ENCODE peak calls at places on chromosomes 5 and 9, in seven cellular contexts. V, Y, J, P, B, Q and C are unnamed samples.
A peak's percentile ranks its signal among the peaks of the same experiment; 100 is the strongest.

GRCh38 chr5:83595217-83595616 is 123.7 kb downstream of the VCAN start:
- DNase-seq in V (no peak), Y (no peak), J (no peak), P (no peak), B (no peak), Q (no peak), C (no peak)

GRCh38 chr5:16666861-16667481 is 50.2 kb upstream of the RETREG1 start:
- DNase-seq in V (peak; percentile 68), Y (peak; percentile 47), J (no peak), P (no peak), B (no peak), Q (no peak), C (no peak)

GRCh38 chr9:121976751-121977150 is 116.4 kb downstream of the TTLL11 start:
- DNase-seq in V (no peak), Y (peak; percentile 50), J (peak; percentile 72), P (no peak), B (no peak), Q (no peak), C (no peak)

GRCh38 chr9:116099821-116100220 is 53.8 kb upstream of the PAPPA start:
- DNase-seq in V (no peak), Y (peak; percentile 79), J (peak; percentile 93), P (no peak), B (no peak), Q (no peak), C (no peak)

GRCh38 chr9:13189362-13189761 is 90.1 kb downstream of the MPDZ start:
- DNase-seq in V (no peak), Y (peak; percentile 25), J (no peak), P (no peak), B (no peak), Q (no peak), C (no peak)

GRCh38 chr5:108303086-108303485 is 78.8 kb downstream of the FBXL17 start:
- DNase-seq in V (no peak), Y (no peak), J (no peak), P (no peak), B (no peak), Q (no peak), C (no peak)

GRCh38 chr9:90107021-90107771 is 502.4 kb downstream of the GADD45G start:
- DNase-seq in V (no peak), Y (no peak), J (no peak), P (no peak), B (peak; percentile 11), Q (peak; percentile 49), C (no peak)

GRCh38 chr5:2753452-2754409 is 2.3 kb upstream of the IRX2 start:
- DNase-seq in V (no peak), Y (no peak), J (no peak), P (no peak), B (no peak), Q (no peak), C (no peak)

GRCh38 chr9:87798276-87798833 is 72.4 kb downstream of the CTSL start:
- DNase-seq in V (no peak), Y (no peak), J (no peak), P (no peak), B (no peak), Q (no peak), C (no peak)

GRCh38 chr9:87796232-87796631 is 70.3 kb downstream of the CTSL start:
- DNase-seq in V (no peak), Y (no peak), J (no peak), P (no peak), B (no peak), Q (no peak), C (no peak)

GRCh38 chr9:87792831-87793288 is 66.9 kb downstream of the CTSL start:
- DNase-seq in V (peak; percentile 40), Y (peak; percentile 82), J (peak; percentile 65), P (no peak), B (peak; percentile 56), Q (no peak), C (no peak)

GRCh38 chr9:87795178-87795577 is 69.3 kb downstream of the CTSL start:
- DNase-seq in V (no peak), Y (no peak), J (no peak), P (no peak), B (no peak), Q (no peak), C (no peak)

GRCh38 chr9:87793292-87793691 is 67.4 kb downstream of the CTSL start:
- DNase-seq in V (no peak), Y (peak; percentile 89), J (peak; percentile 44), P (peak; percentile 11), B (peak; percentile 32), Q (no peak), C (peak; percentile 58)
- H3K4me3 ChIP-seq in V (no peak overlapping the region), Y (no peak overlapping the region), J (no peak overlapping the region), P (no peak overlapping the region), B (no peak overlapping the region), Q (no peak overlapping the region), C (no peak overlapping the region)

DNA sequence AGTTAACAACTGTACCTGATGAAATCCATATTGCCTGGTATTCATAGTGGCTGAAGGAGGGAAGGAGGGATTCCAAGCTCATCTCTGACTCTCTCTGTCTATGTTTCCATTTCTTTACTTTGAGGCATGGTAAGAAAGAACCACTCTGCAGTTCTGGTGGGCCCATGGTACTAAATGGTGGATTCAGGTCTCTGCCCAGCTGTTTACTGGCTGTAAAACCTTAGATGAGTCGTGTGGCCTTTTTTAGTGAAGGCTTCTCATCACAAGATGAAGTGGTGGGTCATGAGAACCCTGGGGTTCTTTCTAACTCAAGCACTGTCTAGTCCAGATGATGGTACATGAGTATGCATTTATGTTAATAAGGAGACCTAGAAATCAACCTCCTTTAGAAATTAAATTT is 49.7 kb downstream of the ZNF366 start:
- DNase-seq in V (no peak), Y (no peak), J (no peak), P (no peak), B (no peak), Q (no peak), C (no peak)
- TF ChIP-seq CTCF in V (no peak), Y (no peak), J (no peak), P (no peak), B (no peak), Q (no peak), C (no peak)

DNA sequence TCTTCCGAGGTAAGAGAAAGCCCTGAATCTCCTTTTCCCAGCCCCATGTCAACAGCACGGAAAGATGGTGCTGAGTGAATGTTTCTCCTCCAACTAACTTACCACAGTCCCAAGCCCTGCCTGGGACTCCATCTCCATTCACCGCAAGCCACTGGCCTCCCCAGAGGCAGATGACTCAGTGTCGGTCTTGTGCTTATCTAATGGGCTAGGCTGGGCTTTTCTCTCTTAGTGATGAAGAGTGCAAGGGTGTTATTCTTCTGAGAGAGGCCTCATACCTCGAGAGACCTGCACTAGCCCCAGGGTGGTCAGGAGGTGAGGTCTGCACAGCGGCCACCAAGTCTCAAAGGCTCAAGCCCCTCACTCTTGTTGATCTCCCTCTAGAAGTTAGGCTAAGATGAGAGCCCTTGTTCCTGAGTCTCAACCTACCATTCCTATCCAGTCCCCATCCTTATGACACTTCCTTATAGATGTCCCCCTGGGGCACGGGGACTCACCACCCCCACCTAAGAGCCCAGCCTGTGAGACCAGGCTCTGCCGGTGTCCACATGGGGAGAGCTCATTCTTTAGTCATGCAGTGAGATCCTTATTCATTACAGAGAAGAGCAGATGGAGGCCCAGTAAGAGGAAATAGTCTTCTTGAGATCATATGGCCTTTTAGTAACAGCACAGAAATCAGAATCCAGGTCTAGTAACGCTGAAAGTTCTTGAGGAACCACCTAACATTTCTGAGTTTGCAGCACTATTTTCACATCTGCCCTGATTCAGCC is 126.9 kb downstream of the SAXO1 start:
- DNase-seq in V (no peak), Y (peak; percentile 21), J (peak; percentile 94), P (no peak), B (no peak), Q (no peak), C (no peak)
- H3K4me3 ChIP-seq in V (no peak overlapping the region), Y (no peak overlapping the region), J (no peak overlapping the region), P (no peak overlapping the region), B (no peak overlapping the region), Q (no peak overlapping the region), C (no peak overlapping the region)

GRCh38 chr9:71806916-71807315 is 38.6 kb upstream of the CEMIP2 start:
- DNase-seq in V (peak; percentile 44), Y (peak; percentile 82), J (peak; percentile 62), P (peak; percentile 84), B (peak; percentile 46), Q (no peak), C (peak; percentile 29)
- TF ChIP-seq CTCF in V (peak; percentile 63), Y (peak; percentile 99), J (peak; percentile 95), P (peak; percentile 95), B (peak; percentile 90), Q (no peak), C (peak; percentile 91)

GRCh38 chr5:122124766-122125165 is 4.6 kb upstream of the ZNF474 start:
- DNase-seq in V (no peak), Y (no peak), J (no peak), P (no peak), B (no peak), Q (no peak), C (no peak)

GRCh38 chr5:122126177-122126701 is 3.1 kb upstream of the ZNF474 start:
- DNase-seq in V (no peak), Y (peak; percentile 18), J (peak; percentile 62), P (no peak), B (no peak), Q (no peak), C (no peak)

GRCh38 chr5:122130152-122130551 is 806 bp downstream of the ZNF474 start:
- DNase-seq in V (no peak), Y (no peak), J (peak; percentile 69), P (no peak), B (no peak), Q (no peak), C (no peak)

GRCh38 chr5:122129332-122129731 is at the start of gene ZNF474:
- DNase-seq in V (no peak), Y (peak; percentile 97), J (peak; percentile 99), P (peak; percentile 42), B (peak; percentile 94), Q (no peak), C (peak; percentile 94)

DNA sequence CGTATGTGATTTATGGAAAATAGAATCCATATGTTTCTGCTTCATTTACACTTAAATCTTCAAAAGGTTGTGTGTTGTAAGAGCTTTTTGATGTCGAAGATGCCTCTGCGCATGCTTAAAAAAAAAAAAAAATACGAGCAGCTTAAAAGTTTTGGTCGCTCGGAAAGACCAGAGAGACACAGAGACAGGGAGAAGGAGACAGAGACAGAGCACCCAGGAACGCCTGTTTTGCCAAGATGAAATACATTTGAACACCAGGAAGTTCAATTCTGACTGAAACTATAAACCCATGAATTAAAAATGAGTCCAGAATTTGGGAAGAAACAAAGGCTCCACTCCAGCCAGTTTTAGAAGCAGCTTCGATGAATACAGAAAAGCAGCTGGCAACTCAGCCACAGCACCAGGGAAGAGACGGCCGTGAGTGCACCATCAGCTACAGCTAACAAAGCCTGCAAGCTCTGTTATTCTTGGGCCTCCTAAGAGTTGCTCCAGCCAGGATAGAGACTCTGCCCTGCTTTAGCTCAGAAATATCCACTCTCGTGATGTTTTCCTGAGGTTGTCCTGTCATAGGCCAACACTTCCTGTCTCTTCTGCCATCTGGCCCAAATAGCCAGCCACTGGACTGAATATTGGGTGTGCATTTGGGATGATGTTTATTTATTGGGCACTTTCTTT is 2.5 kb upstream of the ZNF474 start:
- DNase-seq in V (no peak), Y (no peak), J (no peak), P (no peak), B (no peak), Q (peak; percentile 18), C (no peak)
- H3K4me3 ChIP-seq in V (no peak overlapping the region), Y (no peak overlapping the region), J (no peak overlapping the region), P (no peak overlapping the region), B (peak overlapping the region; percentile 24), Q (no peak overlapping the region), C (peak overlapping the region; percentile 40)